ENCODE peak calls at places on chromosomes 11 and 22, in four cellular contexts. P, X, Q and U are unnamed samples.
A peak's percentile ranks its signal among the peaks of the same experiment; 100 is the strongest.

GRCh38 chr11:8692417-8692816 is 9.8 kb downstream of the RPL27A start:
- DNase-seq in X (no peak), P (no peak), Q (no peak), U (no peak)

GRCh38 chr11:16191212-16191851 is 165.0 kb downstream of the SOX6 start:
- DNase-seq in X (no peak), P (peak; percentile 8), Q (no peak), U (no peak)

GRCh38 chr11:66849501-66850234 is 6.4 kb downstream of the RCE1 start:
- DNase-seq in Q (no peak), X (no peak), P (no peak), U (no peak)

GRCh38 chr11:59754494-59754858 is 700 bp upstream of the STX3 start:
- DNase-seq in Q (no peak), X (peak; percentile 1), P (peak; percentile 46), U (peak; percentile 25)

GRCh38 chr22:32466496-32466895 is 2.2 kb upstream of the BPIFC start:
- DNase-seq in X (no peak), P (no peak), Q (no peak), U (no peak)

GRCh38 chr11:85941380-85941973 is 86.3 kb downstream of the CCDC83 start:
- DNase-seq in Q (peak; percentile 27), X (peak; percentile 61), P (peak; percentile 39), U (no peak)

GRCh38 chr11:14359573-14360031 is 619 bp upstream of the RRAS2 start:
- DNase-seq in Q (no peak), P (no peak), X (peak; percentile 46), U (no peak)

GRCh38 chr11:35218956-35219355 is 80.0 kb downstream of the CD44 start:
- DNase-seq in P (no peak), X (no peak), Q (no peak), U (no peak)

GRCh38 chr11:70289582-70289981 is 19.1 kb downstream of the PPFIA1 start:
- DNase-seq in Q (no peak), X (no peak), P (no peak), U (no peak)

GRCh38 chr11:42762348-42762747 is 549.4 kb upstream of the API5 start:
- DNase-seq in P (no peak), Q (no peak), X (no peak), U (no peak)

GRCh38 chr11:45429719-45430118 is 143.6 kb upstream of the SYT13 start:
- DNase-seq in Q (no peak), P (no peak), X (no peak), U (no peak)

GRCh38 chr11:108967571-108967970 is 302.7 kb downstream of the DDX10 start:
- DNase-seq in Q (no peak), P (no peak), X (peak; percentile 21), U (no peak)

GRCh38 chr22:36585841-36586240 is 56.9 kb upstream of the EIF3D start:
- DNase-seq in X (no peak), Q (no peak), P (no peak), U (no peak)

GRCh38 chr11:99320769-99321290 is 300.1 kb downstream of the CNTN5 start:
- DNase-seq in X (no peak), Q (no peak), P (no peak), U (no peak)

GRCh38 chr11:9840460-9841004 is 176.7 kb downstream of the SWAP70 start:
- DNase-seq in Q (no peak), X (no peak), P (no peak), U (no peak)

GRCh38 chr11:113578164-113578455 is 102.9 kb upstream of the DRD2 start:
- DNase-seq in X (no peak), Q (no peak), P (no peak), U (no peak)

GRCh38 chr22:24138649-24139420 is 42.5 kb upstream of the SUSD2 start:
- DNase-seq in P (no peak), X (no peak), Q (no peak), U (no peak)

GRCh38 chr11:2585566-2586090 is 114.2 kb downstream of the KCNQ1OT1 start:
- DNase-seq in P (no peak), Q (no peak), X (no peak), U (no peak)

GRCh38 chr11:69568809-69569097 is 72.2 kb upstream of the CCND1 start:
- DNase-seq in P (no peak), Q (no peak), X (no peak), U (no peak)

GRCh38 chr22:23099525-23099792 is 29.1 kb downstream of the GNAZ start:
- DNase-seq in Q (no peak), X (no peak), P (no peak), U (no peak)

GRCh38 chr11:43419460-43419859 is 60.7 kb downstream of the TTC17 start:
- DNase-seq in P (peak; percentile 21), X (peak; percentile 35), Q (no peak), U (no peak)

GRCh38 chr11:94821439-94821838 is 53.3 kb downstream of the AMOTL1 start:
- DNase-seq in Q (no peak), P (no peak), X (no peak), U (no peak)

GRCh38 chr11:111378773-111379499 is at the start of gene POU2AF1:
- DNase-seq in Q (no peak), X (no peak), P (peak; percentile 75), U (no peak)

GRCh38 chr11:126481303-126481680 is 125.8 kb downstream of the ST3GAL4 start:
- DNase-seq in P (no peak), Q (no peak), X (no peak), U (no peak)

GRCh38 chr22:40036591-40037225 is 42.0 kb downstream of the FAM83F start:
- DNase-seq in P (peak; percentile 68), Q (no peak), X (peak; percentile 45), U (peak; percentile 33)

GRCh38 chr11:2271077-2271326 is 614 bp upstream of the ASCL2 start:
- DNase-seq in P (peak; percentile 41), Q (no peak), X (no peak), U (peak; percentile 75)

GRCh38 chr11:6442441-6442840 is 1.7 kb upstream of the HPX start:
- DNase-seq in X (no peak), P (no peak), Q (no peak), U (no peak)

GRCh38 chr11:21485426-21485825 is 707.5 kb upstream of the ANO5 start:
- DNase-seq in P (no peak), X (no peak), Q (no peak), U (no peak)

GRCh38 chr11:126592496-126593410 is 237.3 kb downstream of the ST3GAL4 start:
- DNase-seq in X (no peak), Q (no peak), P (no peak), U (no peak)

GRCh38 chr11:117375960-117376359 is 48.3 kb downstream of the CEP164 start:
- DNase-seq in P (no peak), X (no peak), Q (no peak), U (no peak)